ENCODE peak calls at places on chromosomes 7 and 10, in six cellular contexts. One of them, this sample, is unnamed.

GRCh38 chr7:15600298-15600697 is 38.5 kb upstream of the AGMO start:
- DNase-seq in dorsolateral prefrontal cortex: no peak
- DNase-seq in fibroblast of villous mesenchyme: no peak
- DNase-seq in B cell: no peak
- DNase-seq in right atrium auricular region: no peak
- DNase-seq in A549: no peak
- DNase-seq in this sample: no peak

GRCh38 chr7:108561047-108561619 is 8.4 kb downstream of the THAP5 start:
- DNase-seq in dorsolateral prefrontal cortex: no peak
- DNase-seq in fibroblast of villous mesenchyme: no peak
- DNase-seq in B cell: no peak
- DNase-seq in right atrium auricular region: no peak
- DNase-seq in A549: no peak
- DNase-seq in this sample: no peak

GRCh38 chr10:47337243-47337642 is 10.9 kb upstream of the RBP3 start:
- DNase-seq in dorsolateral prefrontal cortex: no peak
- DNase-seq in fibroblast of villous mesenchyme: peak
- DNase-seq in B cell: no peak
- DNase-seq in right atrium auricular region: no peak
- DNase-seq in A549: no peak
- DNase-seq in this sample: no peak

GRCh38 chr10:44295619-44296222 is 89.2 kb downstream of the CXCL12 start:
- DNase-seq in dorsolateral prefrontal cortex: no peak
- DNase-seq in fibroblast of villous mesenchyme: peak
- DNase-seq in B cell: no peak
- DNase-seq in right atrium auricular region: no peak
- DNase-seq in A549: no peak
- DNase-seq in this sample: no peak

GRCh38 chr7:604038-604883 is 84.6 kb upstream of the PDGFA start:
- DNase-seq in dorsolateral prefrontal cortex: peak
- DNase-seq in fibroblast of villous mesenchyme: peak
- DNase-seq in B cell: peak
- DNase-seq in right atrium auricular region: peak
- DNase-seq in A549: no peak
- DNase-seq in this sample: no peak

GRCh38 chr10:4242561-4243035 is 457.6 kb upstream of the KLF6 start:
- DNase-seq in dorsolateral prefrontal cortex: no peak
- DNase-seq in fibroblast of villous mesenchyme: peak
- DNase-seq in B cell: no peak
- DNase-seq in right atrium auricular region: no peak
- DNase-seq in A549: no peak
- DNase-seq in this sample: no peak

GRCh38 chr10:77501152-77501845 is 136.3 kb downstream of the KCNMA1 start:
- DNase-seq in dorsolateral prefrontal cortex: no peak
- DNase-seq in fibroblast of villous mesenchyme: peak
- DNase-seq in B cell: no peak
- DNase-seq in right atrium auricular region: no peak
- DNase-seq in A549: peak
- DNase-seq in this sample: no peak

GRCh38 chr10:17923728-17924127 is 28.0 kb upstream of the SLC39A12 start:
- DNase-seq in dorsolateral prefrontal cortex: no peak
- DNase-seq in fibroblast of villous mesenchyme: peak
- DNase-seq in B cell: no peak
- DNase-seq in right atrium auricular region: no peak
- DNase-seq in A549: peak
- DNase-seq in this sample: no peak

GRCh38 chr10:122516733-122517132 is 43.8 kb upstream of the DMBT1 start:
- DNase-seq in dorsolateral prefrontal cortex: no peak
- DNase-seq in fibroblast of villous mesenchyme: no peak
- DNase-seq in B cell: no peak
- DNase-seq in right atrium auricular region: no peak
- DNase-seq in A549: no peak
- DNase-seq in this sample: no peak

GRCh38 chr7:46461334-46461777 is 540.3 kb upstream of the IGFBP3 start:
- DNase-seq in dorsolateral prefrontal cortex: no peak
- DNase-seq in fibroblast of villous mesenchyme: peak
- DNase-seq in B cell: no peak
- DNase-seq in right atrium auricular region: no peak
- DNase-seq in A549: no peak
- DNase-seq in this sample: no peak

GRCh38 chr10:121069061-121069850 is 218.1 kb downstream of the WDR11 start:
- DNase-seq in dorsolateral prefrontal cortex: no peak
- DNase-seq in fibroblast of villous mesenchyme: no peak
- DNase-seq in B cell: no peak
- DNase-seq in right atrium auricular region: no peak
- DNase-seq in A549: peak
- DNase-seq in this sample: no peak

GRCh38 chr7:157885140-157885539 is 548.3 kb downstream of the DNAJB6 start:
- DNase-seq in dorsolateral prefrontal cortex: no peak
- DNase-seq in fibroblast of villous mesenchyme: no peak
- DNase-seq in B cell: no peak
- DNase-seq in right atrium auricular region: no peak
- DNase-seq in A549: no peak
- DNase-seq in this sample: no peak

GRCh38 chr7:116547347-116547746 is 22.5 kb downstream of the CAV1 start:
- DNase-seq in dorsolateral prefrontal cortex: no peak
- DNase-seq in fibroblast of villous mesenchyme: peak
- DNase-seq in B cell: no peak
- DNase-seq in right atrium auricular region: no peak
- DNase-seq in A549: no peak
- DNase-seq in this sample: no peak

GRCh38 chr10:3231951-3232730 is 59.6 kb upstream of the PITRM1 start:
- DNase-seq in dorsolateral prefrontal cortex: no peak
- DNase-seq in fibroblast of villous mesenchyme: peak
- DNase-seq in B cell: no peak
- DNase-seq in right atrium auricular region: no peak
- DNase-seq in A549: no peak
- DNase-seq in this sample: no peak

GRCh38 chr10:96556003-96556402 is 30.8 kb downstream of the TM9SF3 start:
- DNase-seq in dorsolateral prefrontal cortex: no peak
- DNase-seq in fibroblast of villous mesenchyme: peak
- DNase-seq in B cell: no peak
- DNase-seq in right atrium auricular region: no peak
- DNase-seq in A549: no peak
- DNase-seq in this sample: no peak

GRCh38 chr10:71216751-71217265 is 4.4 kb downstream of the UNC5B start:
- DNase-seq in dorsolateral prefrontal cortex: no peak
- DNase-seq in fibroblast of villous mesenchyme: no peak
- DNase-seq in B cell: no peak
- DNase-seq in right atrium auricular region: no peak
- DNase-seq in A549: no peak
- DNase-seq in this sample: no peak

GRCh38 chr7:4792537-4793126 is 17.2 kb downstream of the AP5Z1 start:
- DNase-seq in dorsolateral prefrontal cortex: no peak
- DNase-seq in fibroblast of villous mesenchyme: peak
- DNase-seq in B cell: no peak
- DNase-seq in right atrium auricular region: no peak
- DNase-seq in A549: no peak
- DNase-seq in this sample: peak

GRCh38 chr7:132251327-132251659 is 325.0 kb downstream of the PLXNA4 start:
- DNase-seq in dorsolateral prefrontal cortex: peak
- DNase-seq in fibroblast of villous mesenchyme: no peak
- DNase-seq in B cell: no peak
- DNase-seq in right atrium auricular region: peak
- DNase-seq in A549: peak
- DNase-seq in this sample: peak

GRCh38 chr7:100049441-100050291 is at the start of gene ZSCAN21:
- DNase-seq in dorsolateral prefrontal cortex: peak
- DNase-seq in fibroblast of villous mesenchyme: peak
- DNase-seq in B cell: peak
- DNase-seq in right atrium auricular region: peak
- DNase-seq in A549: peak
- DNase-seq in this sample: peak

GRCh38 chr7:140251824-140252555 is 75.2 kb upstream of the KDM7A start:
- DNase-seq in dorsolateral prefrontal cortex: no peak
- DNase-seq in fibroblast of villous mesenchyme: no peak
- DNase-seq in B cell: no peak
- DNase-seq in right atrium auricular region: no peak
- DNase-seq in A549: no peak
- DNase-seq in this sample: no peak

GRCh38 chr10:2962194-2962593 is 105.2 kb upstream of the PFKP start:
- DNase-seq in dorsolateral prefrontal cortex: no peak
- DNase-seq in fibroblast of villous mesenchyme: no peak
- DNase-seq in B cell: no peak
- DNase-seq in right atrium auricular region: no peak
- DNase-seq in A549: no peak
- DNase-seq in this sample: no peak

GRCh38 chr7:1536768-1537630 is 6.5 kb downstream of the MAFK start:
- DNase-seq in dorsolateral prefrontal cortex: peak
- DNase-seq in fibroblast of villous mesenchyme: peak
- DNase-seq in B cell: no peak
- DNase-seq in right atrium auricular region: peak
- DNase-seq in A549: peak
- DNase-seq in this sample: peak

GRCh38 chr7:22443370-22444180 is 56.4 kb downstream of the STEAP1B start:
- DNase-seq in dorsolateral prefrontal cortex: no peak
- DNase-seq in fibroblast of villous mesenchyme: no peak
- DNase-seq in B cell: no peak
- DNase-seq in right atrium auricular region: no peak
- DNase-seq in A549: no peak
- DNase-seq in this sample: no peak

GRCh38 chr7:98573816-98574215 is 43.3 kb upstream of the NPTX2 start:
- DNase-seq in dorsolateral prefrontal cortex: no peak
- DNase-seq in fibroblast of villous mesenchyme: no peak
- DNase-seq in B cell: no peak
- DNase-seq in right atrium auricular region: no peak
- DNase-seq in A549: no peak
- DNase-seq in this sample: no peak

GRCh38 chr7:974820-975681 is at the start of gene COX19:
- DNase-seq in dorsolateral prefrontal cortex: peak
- DNase-seq in fibroblast of villous mesenchyme: peak
- DNase-seq in B cell: peak
- DNase-seq in right atrium auricular region: peak
- DNase-seq in A549: peak
- DNase-seq in this sample: peak

DNA sequence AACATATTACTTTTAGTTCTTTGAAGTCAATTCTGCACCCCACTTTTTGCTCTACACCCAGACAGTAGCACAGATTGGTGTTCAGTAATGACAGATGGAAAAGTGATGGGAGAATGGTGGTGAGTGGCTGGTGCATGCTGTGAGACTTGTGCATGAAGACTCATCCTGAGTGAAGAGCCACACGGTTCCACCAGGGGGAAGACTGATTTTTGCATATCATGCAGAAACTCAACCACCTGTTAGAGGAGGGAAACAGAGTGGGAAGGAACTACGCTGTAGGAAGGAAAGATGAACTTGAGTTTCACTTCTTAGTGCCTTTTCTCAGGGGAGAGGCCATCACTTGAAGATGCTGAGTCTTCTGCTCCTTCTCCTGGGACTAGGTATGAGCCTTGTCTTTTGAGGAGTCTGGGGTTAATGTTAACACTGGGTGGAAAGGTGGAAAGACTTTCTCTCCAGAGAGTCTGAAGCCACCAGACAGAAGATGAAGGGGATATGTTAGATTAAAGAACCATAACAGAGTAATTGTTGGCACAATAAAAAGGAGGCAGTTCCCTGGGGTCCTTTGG is 9.3 kb upstream of the PRSS1 start:
- DNase-seq in dorsolateral prefrontal cortex: no peak
- DNase-seq in fibroblast of villous mesenchyme: no peak
- DNase-seq in B cell: peak
- DNase-seq in right atrium auricular region: no peak
- DNase-seq in A549: no peak
- DNase-seq in this sample: no peak
- TF ChIP-seq CTCF in dorsolateral prefrontal cortex: no peak
- TF ChIP-seq CTCF in fibroblast of villous mesenchyme: peak
- TF ChIP-seq CTCF in B cell: peak
- TF ChIP-seq CTCF in right atrium auricular region: no peak
- TF ChIP-seq CTCF in A549: no peak
- TF ChIP-seq CTCF in this sample: no peak

GRCh38 chr7:94055963-94056362 is 51.8 kb upstream of the BET1 start:
- DNase-seq in dorsolateral prefrontal cortex: no peak
- DNase-seq in fibroblast of villous mesenchyme: peak
- DNase-seq in B cell: no peak
- DNase-seq in right atrium auricular region: no peak
- DNase-seq in A549: no peak
- DNase-seq in this sample: no peak

GRCh38 chr7:94059747-94060146 is 55.6 kb upstream of the BET1 start:
- DNase-seq in dorsolateral prefrontal cortex: no peak
- DNase-seq in fibroblast of villous mesenchyme: peak
- DNase-seq in B cell: no peak
- DNase-seq in right atrium auricular region: no peak
- DNase-seq in A549: no peak
- DNase-seq in this sample: no peak

GRCh38 chr7:94057955-94058354 is 53.8 kb upstream of the BET1 start:
- DNase-seq in dorsolateral prefrontal cortex: no peak
- DNase-seq in fibroblast of villous mesenchyme: no peak
- DNase-seq in B cell: no peak
- DNase-seq in right atrium auricular region: no peak
- DNase-seq in A549: no peak
- DNase-seq in this sample: no peak

GRCh38 chr7:94054130-94054529 is 50.0 kb upstream of the BET1 start:
- DNase-seq in dorsolateral prefrontal cortex: no peak
- DNase-seq in fibroblast of villous mesenchyme: no peak
- DNase-seq in B cell: no peak
- DNase-seq in right atrium auricular region: no peak
- DNase-seq in A549: no peak
- DNase-seq in this sample: no peak

DNA sequence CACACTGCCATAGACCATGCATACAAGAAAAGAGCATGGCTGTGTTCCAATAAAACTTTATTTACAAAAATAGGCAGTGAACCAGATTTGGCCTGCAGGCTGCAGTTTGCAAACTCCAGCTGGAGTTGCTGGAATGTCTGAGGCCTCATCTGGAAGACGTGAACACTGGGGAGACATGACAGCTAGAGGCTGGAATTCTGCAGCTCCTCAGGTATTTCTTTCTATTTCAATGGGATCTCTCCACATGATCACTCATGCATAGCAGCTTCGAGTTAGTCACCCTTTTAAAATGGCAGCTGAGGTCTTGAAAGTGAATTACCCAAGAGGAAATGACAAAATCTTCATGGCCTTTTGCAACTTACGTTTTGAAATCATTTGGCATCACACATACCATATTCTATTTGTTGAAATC is 52.6 kb upstream of the BET1 start:
- DNase-seq in dorsolateral prefrontal cortex: no peak
- DNase-seq in fibroblast of villous mesenchyme: peak
- DNase-seq in B cell: no peak
- DNase-seq in right atrium auricular region: no peak
- DNase-seq in A549: peak
- DNase-seq in this sample: no peak
- TF ChIP-seq CTCF in dorsolateral prefrontal cortex: no peak
- TF ChIP-seq CTCF in fibroblast of villous mesenchyme: no peak
- TF ChIP-seq CTCF in B cell: no peak
- TF ChIP-seq CTCF in right atrium auricular region: no peak
- TF ChIP-seq CTCF in A549: no peak
- TF ChIP-seq CTCF in this sample: no peak

GRCh38 chr7:79245623-79246249 is 207.7 kb downstream of the MAGI2 start:
- DNase-seq in dorsolateral prefrontal cortex: no peak
- DNase-seq in fibroblast of villous mesenchyme: no peak
- DNase-seq in B cell: no peak
- DNase-seq in right atrium auricular region: no peak
- DNase-seq in A549: no peak
- DNase-seq in this sample: no peak
- TF ChIP-seq CTCF in dorsolateral prefrontal cortex: no peak
- TF ChIP-seq CTCF in fibroblast of villous mesenchyme: no peak
- TF ChIP-seq CTCF in B cell: no peak
- TF ChIP-seq CTCF in right atrium auricular region: no peak
- TF ChIP-seq CTCF in A549: no peak
- TF ChIP-seq CTCF in this sample: no peak

GRCh38 chr10:53839437-53840039 is 961.5 kb downstream of the PCDH15 start:
- DNase-seq in dorsolateral prefrontal cortex: no peak
- DNase-seq in fibroblast of villous mesenchyme: peak
- DNase-seq in B cell: no peak
- DNase-seq in right atrium auricular region: no peak
- DNase-seq in A549: peak
- DNase-seq in this sample: no peak
- TF ChIP-seq CTCF in dorsolateral prefrontal cortex: peak
- TF ChIP-seq CTCF in fibroblast of villous mesenchyme: peak
- TF ChIP-seq CTCF in B cell: no peak
- TF ChIP-seq CTCF in right atrium auricular region: no peak
- TF ChIP-seq CTCF in A549: peak
- TF ChIP-seq CTCF in this sample: peak

This sample was measured in neural crest cell.